ENCODE peak calls at places on chromosomes 7 and 10, in six cellular contexts. Q is ascending aorta, E is HCT116, X is heart left ventricle, V is cardiac fibroblast, H is GM12878. C is an unnamed sample.

GRCh38 chr7:106982415-106982814 is 62.1 kb upstream of the PRKAR2B start:
- DNase-seq in X (no peak), Q (no peak), E (no peak), H (no peak), V (no peak), C (no peak)

GRCh38 chr7:55260671-55261385 is 104.3 kb upstream of the LANCL2 start:
- DNase-seq in Q (no peak), V (no peak), H (no peak), E (no peak), X (no peak), C (no peak)

GRCh38 chr7:71868797-71869196 is 543.3 kb downstream of the CALN1 start:
- DNase-seq in E (no peak), Q (no peak), V (no peak), X (no peak), H (no peak), C (no peak)

GRCh38 chr10:43398939-43399871 is 9.8 kb downstream of the HNRNPF start:
- DNase-seq in V (peak; percentile 41), Q (peak; percentile 34), E (no peak), X (no peak), H (no peak), C (no peak)

GRCh38 chr7:91557789-91558396 is 293.7 kb downstream of the FZD1 start:
- DNase-seq in X (no peak), V (peak; percentile 54), Q (no peak), H (peak; percentile 1), E (peak; percentile 78), C (peak; percentile 33)

GRCh38 chr7:116552616-116553015 is 27.8 kb downstream of the CAV1 start:
- DNase-seq in E (peak; percentile 8), H (no peak), V (no peak), Q (no peak), X (no peak), C (no peak)

GRCh38 chr10:124009616-124010015 is 83.8 kb downstream of the CHST15 start:
- DNase-seq in X (no peak), H (no peak), E (no peak), V (no peak), Q (no peak), C (no peak)

GRCh38 chr10:100184426-100185219 is 1.2 kb downstream of the ERLIN1 start:
- DNase-seq in V (peak; percentile 27), E (peak; percentile 12), X (no peak), Q (no peak), H (no peak), C (no peak)

DNA sequence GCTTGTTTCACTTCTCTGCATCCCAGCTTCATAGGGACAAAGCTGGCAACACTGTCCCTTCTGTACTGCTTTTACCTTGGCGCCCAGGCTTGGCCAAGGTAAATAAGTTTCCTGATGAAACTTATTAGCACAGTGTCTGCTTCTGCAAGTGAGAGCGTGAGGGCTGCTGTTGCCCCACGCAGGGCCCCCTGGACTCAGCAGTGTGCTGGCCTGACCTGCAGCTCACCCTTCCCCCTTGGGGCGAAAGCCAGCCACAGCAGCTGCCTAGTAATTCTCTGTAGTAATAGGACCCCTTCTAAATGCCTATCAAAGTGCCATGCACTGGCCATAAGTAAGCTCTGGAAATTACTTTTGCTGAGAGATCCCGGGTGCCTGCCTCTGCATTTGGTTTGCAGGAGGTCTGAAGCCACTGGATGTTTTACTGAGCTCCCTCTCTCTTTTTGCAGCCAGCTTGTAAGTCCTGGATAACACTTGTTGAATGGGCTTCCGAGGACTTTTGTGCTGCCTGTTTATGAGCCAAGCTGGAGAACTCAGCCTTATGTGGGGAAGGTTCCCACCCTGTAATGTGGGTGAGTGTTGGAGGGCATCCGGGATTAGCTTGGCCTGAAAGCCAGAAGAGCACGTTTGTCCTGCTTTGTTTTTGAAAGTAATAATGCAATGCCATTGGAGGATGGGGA is 294.0 kb downstream of the C7orf25 start:
- DNase-seq in H (no peak), Q (no peak), E (no peak), X (no peak), V (peak; percentile 22), C (no peak)
- TF ChIP-seq CTCF in H (no peak), Q (no peak), E (no peak), X (no peak), V (no peak), C (no peak)

DNA sequence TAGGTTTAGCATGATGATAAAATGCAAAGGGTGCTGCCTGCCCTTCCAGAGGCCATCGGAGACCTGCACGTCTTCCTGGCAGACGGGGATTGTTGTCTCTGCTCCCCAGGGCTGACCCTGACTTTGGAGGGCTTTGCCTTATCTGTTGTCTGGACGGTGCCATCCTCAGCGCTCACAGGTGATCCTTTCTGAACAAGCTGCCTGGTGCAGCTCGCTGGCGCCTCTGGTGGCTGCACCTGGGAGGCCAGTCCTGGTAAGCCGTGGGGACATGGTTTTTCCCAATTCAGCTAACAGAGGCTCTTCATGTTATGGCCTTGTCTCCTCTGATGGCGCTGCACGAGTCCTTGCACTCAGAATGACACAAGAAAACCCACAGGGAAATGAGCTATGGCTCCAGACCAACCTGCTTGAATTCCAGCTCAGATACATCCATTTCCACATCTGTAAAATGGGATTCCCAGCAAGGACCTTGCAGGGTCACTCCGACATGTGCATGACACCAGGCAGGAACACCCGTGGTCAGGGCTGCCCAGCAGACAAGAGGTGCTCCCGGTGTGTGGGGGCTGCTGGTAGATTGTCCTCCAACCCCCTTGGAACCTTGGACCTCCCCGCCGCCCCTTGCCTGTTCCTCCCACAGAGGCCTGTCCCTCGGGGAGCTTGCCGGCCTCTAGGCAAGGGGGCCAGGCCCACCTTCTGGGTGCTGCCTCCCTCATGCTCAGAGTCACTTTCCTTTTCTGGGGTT is 50.4 kb upstream of the SHH start:
- DNase-seq in X (no peak), Q (peak; percentile 52), E (no peak), V (no peak), H (no peak), C (no peak)
- TF ChIP-seq CTCF in X (no peak), Q (no peak), E (no peak), V (peak; percentile 3), H (no peak), C (no peak)

GRCh38 chr7:105133358-105133757 is 119.4 kb downstream of the KMT2E start:
- DNase-seq in E (no peak), X (no peak), V (no peak), H (no peak), Q (no peak), C (no peak)

GRCh38 chr7:105133986-105134655 is 120.1 kb downstream of the KMT2E start:
- DNase-seq in V (no peak), X (no peak), E (no peak), H (no peak), Q (no peak), C (no peak)

GRCh38 chr7:105137898-105138297 is 123.9 kb downstream of the KMT2E start:
- DNase-seq in H (no peak), V (no peak), Q (no peak), X (no peak), E (no peak), C (no peak)

GRCh38 chr7:105139381-105139780 is 125.4 kb downstream of the KMT2E start:
- DNase-seq in Q (no peak), V (no peak), H (no peak), E (no peak), X (no peak), C (no peak)

DNA sequence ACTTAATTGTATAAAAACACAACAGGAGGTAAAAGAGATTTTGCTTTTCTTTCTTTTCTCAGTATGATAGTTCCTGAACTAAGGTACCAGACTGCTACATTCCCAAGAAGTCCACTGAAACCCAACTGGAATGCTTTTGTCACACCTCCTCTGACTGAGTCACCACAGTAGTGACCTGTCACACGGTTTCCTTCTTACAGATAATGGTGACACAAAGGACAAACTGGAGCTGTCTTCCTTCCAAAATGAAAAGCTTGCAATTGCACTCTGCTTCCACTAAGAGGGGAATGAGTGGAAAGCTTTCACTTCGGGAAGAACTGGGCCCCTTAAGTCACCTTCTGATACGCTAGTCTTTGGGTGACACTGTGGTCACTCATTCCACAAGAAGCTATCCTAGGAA is 122.2 kb downstream of the KMT2E start:
- DNase-seq in X (no peak), Q (no peak), E (peak; percentile 8), V (no peak), H (no peak), C (no peak)
- TF ChIP-seq CTCF in X (no peak), Q (no peak), E (no peak), V (peak; percentile 37), H (no peak), C (peak; percentile 7)

DNA sequence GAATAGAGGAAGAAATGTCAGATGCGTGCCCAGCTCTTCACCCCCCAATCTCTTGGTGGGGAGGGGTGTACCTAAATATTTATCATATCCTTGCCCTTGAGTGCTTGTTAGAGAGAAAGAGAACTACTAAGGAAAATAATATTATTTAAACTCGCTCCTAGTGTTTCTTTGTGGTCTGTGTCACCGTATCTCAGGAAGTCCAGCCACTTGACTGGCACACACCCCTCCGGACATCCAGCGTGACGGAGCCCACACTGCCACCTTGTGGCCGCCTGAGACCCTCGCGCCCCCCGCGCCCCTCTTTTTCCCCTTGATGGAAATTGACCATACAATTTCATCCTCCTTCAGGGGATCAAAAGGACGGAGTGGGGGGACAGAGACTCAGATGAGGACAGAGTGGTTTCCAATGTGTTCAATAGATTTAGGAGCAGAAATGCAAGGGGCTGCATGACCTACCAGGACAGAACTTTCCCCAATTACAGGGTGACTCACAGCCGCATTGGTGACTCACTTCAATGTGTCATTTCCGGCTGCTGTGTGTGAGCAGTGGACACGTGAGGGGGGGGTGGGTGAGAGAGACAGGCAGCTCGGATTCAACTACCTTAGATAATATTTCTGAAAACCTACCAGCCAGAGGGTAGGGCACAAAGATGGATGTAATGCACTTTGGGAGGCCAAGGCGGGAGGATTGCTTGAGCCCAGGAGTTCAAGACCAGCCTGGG is 11.4 kb downstream of the SERPINE1 start:
- DNase-seq in V (peak; percentile 96), E (peak; percentile 97), H (peak; percentile 79), Q (peak; percentile 98), X (peak; percentile 91), C (peak; percentile 83)
- TF ChIP-seq CTCF in V (peak; percentile 70), E (no peak), H (peak; percentile 55), Q (peak; percentile 90), X (peak; percentile 77), C (peak; percentile 86)

DNA sequence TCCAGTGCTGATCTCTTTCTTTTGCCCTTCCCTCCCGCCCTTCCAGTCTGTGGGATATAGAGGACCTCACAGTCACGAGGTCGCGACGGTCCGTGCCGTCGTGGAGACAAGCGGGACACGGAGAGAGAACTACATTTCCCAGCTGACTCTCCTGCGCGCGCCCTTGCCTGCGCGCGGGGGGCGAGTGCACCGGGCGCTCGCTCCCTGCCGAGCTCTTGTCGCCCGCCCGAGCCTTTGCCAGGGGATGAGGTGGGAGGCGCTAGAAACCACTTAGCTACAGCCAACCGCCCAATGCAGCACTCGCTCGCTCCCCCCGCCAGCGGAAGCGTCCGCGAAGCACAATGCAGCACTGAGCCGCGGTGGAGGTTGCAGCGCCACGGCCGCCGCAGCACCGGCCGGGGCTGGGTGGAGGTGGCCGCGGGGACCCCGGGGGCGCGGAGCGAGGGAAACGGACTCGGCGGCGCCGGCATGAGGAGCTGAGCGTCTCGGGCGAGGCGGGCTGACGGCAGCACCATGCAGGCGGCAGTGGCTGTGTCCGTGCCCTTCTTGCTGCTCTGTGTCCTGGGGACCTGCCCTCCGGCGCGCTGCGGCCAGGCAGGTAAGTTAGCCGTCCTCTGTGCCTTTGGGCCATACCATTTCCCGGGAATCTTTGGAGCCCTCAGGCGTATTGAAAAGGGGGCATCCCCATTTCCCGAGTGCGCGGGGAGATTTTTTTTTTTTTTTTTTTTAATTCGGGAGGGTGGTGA is at the start of gene ADAM22:
- DNase-seq in Q (peak; percentile 88), E (peak; percentile 87), H (peak; percentile 83), V (peak; percentile 87), X (peak; percentile 89), C (peak; percentile 19)
- TF ChIP-seq CTCF in Q (no peak), E (no peak), H (peak; percentile 46), V (no peak), X (no peak), C (no peak)

DNA sequence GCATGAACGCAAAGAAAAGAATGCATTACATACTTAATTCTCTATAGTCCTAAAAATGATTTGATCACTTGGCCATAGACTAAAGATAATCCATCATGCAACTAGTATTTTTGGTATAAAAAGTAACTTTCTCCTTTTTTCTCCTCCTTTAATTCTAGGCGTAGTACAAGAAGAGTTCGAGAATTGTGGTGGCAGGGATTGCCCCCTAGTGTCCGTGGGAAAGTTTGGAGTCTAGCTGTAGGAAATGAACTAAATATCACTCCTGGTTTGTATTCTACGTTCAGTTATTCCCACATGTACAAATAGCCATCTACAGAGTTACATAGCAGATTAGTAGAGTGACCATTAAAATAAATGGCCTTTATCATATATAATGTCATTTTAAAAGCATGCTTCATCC is 45.5 kb upstream of the HELLS start:
- DNase-seq in Q (no peak), E (no peak), X (no peak), H (no peak), V (peak; percentile 17), C (no peak)
- TF ChIP-seq CTCF in Q (peak; percentile 8), E (peak; percentile 8), X (peak; percentile 15), H (peak; percentile 7), V (peak; percentile 48), C (peak; percentile 46)

C was measured in BJ.